ENCODE peak calls at places on chromosomes 2 and 18, in five cellular contexts. V is H9, R is fibroblast of lung, J is GM23248, D is endodermal cell. A is an unnamed sample. For H3K4me1 and H3K27me3, the result is how much of the 10 kb centered on the place peaks cover.

GRCh38 chr18:28411806-28412205 is 234.9 kb upstream of the CDH2 start:
- DNase-seq in R (no peak), D (no peak), J (peak), V (no peak), A (no peak)

GRCh38 chr18:3402962-3403585 is 46.9 kb upstream of the TGIF1 start:
- DNase-seq in D (no peak), R (peak), J (peak), V (no peak), A (peak)

GRCh38 chr2:28665041-28665704 is 86.5 kb upstream of the PPP1CB start:
- DNase-seq in D (no peak), J (peak), R (peak), V (no peak), A (no peak)

GRCh38 chr2:167127135-167127534 is 238.9 kb downstream of the XIRP2 start:
- DNase-seq in V (no peak), R (peak), D (no peak), J (peak), A (no peak)

GRCh38 chr2:173462908-173463840 is 108.5 kb downstream of the CDCA7 start:
- DNase-seq in D (peak), R (no peak), V (peak), J (no peak), A (no peak)

GRCh38 chr2:62196278-62196901 is 475 bp downstream of the B3GNT2 start:
- DNase-seq in V (no peak), J (peak), D (peak), R (no peak), A (peak)

GRCh38 chr18:68763082-68763481 is 34.8 kb upstream of the CCDC102B start:
- DNase-seq in R (no peak), D (no peak), J (peak), V (no peak), A (no peak)

GRCh38 chr2:41169744-41170143 is 717.9 kb upstream of the SLC8A1 start:
- DNase-seq in D (peak), J (no peak), R (no peak), V (peak), A (no peak)

GRCh38 chr2:16140771-16141640 is 200.7 kb downstream of the MYCN start:
- DNase-seq in R (no peak), D (peak), V (no peak), J (no peak), A (no peak)

GRCh38 chr2:106358081-106358480 is 110.1 kb downstream of the RGPD3 start:
- DNase-seq in D (no peak), R (no peak), V (no peak), J (no peak), A (peak)

GRCh38 chr18:59311631-59312030 is 6.8 kb downstream of the CPLX4 start:
- DNase-seq in J (peak), R (no peak), D (peak), V (no peak), A (no peak)

GRCh38 chr2:102109016-102109415 is 33.5 kb upstream of the IL1R1 start:
- DNase-seq in J (peak), R (peak), D (no peak), V (no peak), A (no peak)
- H3K4me1 ChIP-seq in J (half or more), R (under half), D (under half), V (under half), A (under half)

GRCh38 chr2:63844616-63845015 is 2.9 kb downstream of the UGP2 start:
- DNase-seq in J (no peak), V (no peak), R (no peak), D (peak), A (no peak)

GRCh38 chr2:63843791-63844190 is 2.1 kb downstream of the UGP2 start:
- DNase-seq in J (no peak), R (no peak), D (no peak), V (no peak), A (no peak)

GRCh38 chr2:63842149-63843061 is 709 bp downstream of the UGP2 start:
- DNase-seq in V (no peak), D (peak), J (peak), R (peak), A (peak)

GRCh38 chr2:63841254-63842022 is at the start of gene UGP2:
- DNase-seq in J (peak), D (peak), V (peak), R (peak), A (peak)

DNA sequence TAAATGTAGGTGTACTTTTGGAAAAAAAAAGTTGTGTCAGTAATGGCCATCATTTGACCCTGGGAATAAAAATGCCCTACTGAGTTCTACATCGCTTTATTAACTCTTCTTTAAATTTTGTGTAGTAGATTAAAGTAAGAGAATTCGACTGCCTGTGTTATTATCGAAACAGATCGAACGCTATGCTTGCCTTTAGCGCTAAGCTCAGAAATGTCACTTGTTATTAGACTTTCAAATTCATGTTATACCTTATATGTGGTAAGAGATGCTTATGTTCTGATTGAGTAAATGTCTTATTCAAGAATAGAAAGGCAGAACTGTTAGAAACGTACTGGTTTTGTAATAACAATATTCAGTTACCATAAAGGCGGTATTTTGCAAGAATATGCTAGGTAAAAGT is 1.4 kb downstream of the UGP2 start:
- DNase-seq in R (no peak), D (no peak), V (no peak), J (no peak), A (no peak)
- H3K27me3 ChIP-seq in R (under half), D (under half), V (under half), J (under half), A (under half)

GRCh38 chr18:21404426-21404825 is 162.4 kb downstream of the GREB1L start:
- DNase-seq in D (no peak), R (no peak), V (no peak), J (no peak), A (no peak)

GRCh38 chr18:21402272-21402671 is 160.2 kb downstream of the GREB1L start:
- DNase-seq in D (no peak), J (no peak), V (no peak), R (no peak), A (no peak)

GRCh38 chr18:21408681-21409080 is 166.6 kb downstream of the GREB1L start:
- DNase-seq in R (no peak), D (no peak), V (no peak), J (no peak), A (no peak)

DNA sequence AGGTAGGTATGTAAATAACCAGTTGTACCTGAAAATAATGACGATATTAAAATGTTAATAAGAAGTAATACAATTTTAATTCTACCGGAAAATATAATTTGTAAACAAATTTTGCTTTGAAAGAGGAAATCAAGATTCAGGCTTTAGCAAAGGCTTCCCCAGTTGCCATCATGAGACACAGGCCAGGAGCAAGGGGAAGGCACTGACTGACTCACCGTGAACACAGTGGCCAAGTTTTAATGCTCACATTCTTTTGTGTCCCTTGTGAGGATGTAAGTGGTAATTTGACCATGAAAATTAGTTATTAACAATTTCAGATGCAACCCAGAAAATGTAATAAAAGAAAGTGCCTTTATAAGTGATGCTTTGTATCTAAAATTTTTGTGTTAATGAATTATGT is 164.1 kb downstream of the GREB1L start:
- DNase-seq in D (no peak), J (peak), R (no peak), V (no peak), A (no peak)
- H3K9ac ChIP-seq in D (no peak), J (no peak), R (no peak), V (no peak), A (no peak)

GRCh38 chr2:2771721-2772411 is 440.8 kb upstream of the MYT1L start:
- DNase-seq in D (no peak), V (no peak), R (no peak), J (no peak), A (no peak)
- H3K4me1 ChIP-seq in D (under half), V (under half), R (under half), J (under half), A (under half)

DNA sequence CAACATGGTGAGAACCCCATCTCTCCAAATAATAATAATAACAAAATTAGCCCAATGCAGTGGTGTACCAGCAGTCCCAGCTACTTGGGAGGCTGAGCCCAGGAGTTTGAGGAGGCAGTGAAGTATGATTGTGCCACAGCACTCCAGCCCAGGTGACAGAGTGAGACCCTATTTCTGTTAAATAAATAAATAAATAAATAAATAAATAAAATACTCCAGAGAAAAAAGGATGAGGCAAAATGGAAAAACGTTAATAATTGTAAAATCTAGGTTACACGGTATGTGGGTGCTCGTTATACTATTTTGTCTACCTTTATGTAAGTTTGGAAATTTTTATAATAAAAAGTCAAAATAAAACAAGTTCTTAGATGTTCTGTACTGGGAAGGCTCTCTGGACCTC is 8.6 kb upstream of the EMX1 start:
- DNase-seq in D (no peak), J (no peak), V (no peak), R (no peak), A (no peak)
- H3K27me3 ChIP-seq in D (half or more), J (half or more), V (under half), R (under half), A (under half)

GRCh38 chr18:35770360-35770759 is 188.8 kb downstream of the GALNT1 start:
- DNase-seq in D (no peak), R (no peak), V (no peak), J (no peak), A (no peak)

GRCh38 chr18:35776481-35776880 is 194.9 kb downstream of the GALNT1 start:
- DNase-seq in V (no peak), J (peak), D (no peak), R (no peak), A (no peak)

GRCh38 chr18:35775887-35776286 is 194.3 kb downstream of the GALNT1 start:
- DNase-seq in D (peak), V (no peak), R (peak), J (peak), A (peak)

GRCh38 chr18:35777042-35777441 is 195.4 kb upstream of the RMP24 start:
- DNase-seq in R (no peak), J (no peak), V (peak), D (peak), A (no peak)

DNA sequence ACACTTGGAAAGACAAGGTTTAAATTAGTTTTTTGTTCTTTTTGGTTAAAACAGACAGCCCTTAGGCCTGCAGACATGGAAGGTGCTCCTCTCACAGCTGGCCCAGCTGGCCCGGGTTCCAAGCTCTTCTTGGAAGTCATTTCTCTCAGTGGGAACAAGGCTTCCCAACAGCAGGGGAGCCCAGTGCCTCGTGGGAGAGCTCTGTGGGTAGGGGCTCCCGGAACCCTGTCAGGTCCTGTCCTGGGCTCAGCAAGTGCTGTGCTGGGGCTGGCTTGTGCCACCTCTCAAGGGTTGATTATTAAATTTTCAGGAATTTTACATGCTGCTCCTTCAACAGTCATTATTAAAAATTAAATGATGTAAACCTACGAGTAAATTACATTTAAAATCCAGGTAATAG is 189.6 kb downstream of the GALNT1 start:
- DNase-seq in V (no peak), J (no peak), D (no peak), R (no peak), A (no peak)
- H3K9ac ChIP-seq in V (no peak), J (no peak), D (no peak), R (no peak), A (no peak)

GRCh38 chr2:133636287-133636686 is 68.0 kb upstream of the NCKAP5 start:
- DNase-seq in D (no peak), V (no peak), J (no peak), R (no peak), A (no peak)

GRCh38 chr2:133633309-133633708 is 65.0 kb upstream of the NCKAP5 start:
- DNase-seq in V (no peak), R (no peak), D (no peak), J (no peak), A (no peak)

GRCh38 chr2:133635115-133635514 is 66.9 kb upstream of the NCKAP5 start:
- DNase-seq in D (no peak), J (no peak), R (no peak), V (no peak), A (no peak)

GRCh38 chr2:133633851-133634250 is 65.6 kb upstream of the NCKAP5 start:
- DNase-seq in R (peak), D (no peak), V (no peak), J (peak), A (no peak)
- H3K4me1 ChIP-seq in R (under half), D (under half), V (under half), J (under half), A (under half)

DNA sequence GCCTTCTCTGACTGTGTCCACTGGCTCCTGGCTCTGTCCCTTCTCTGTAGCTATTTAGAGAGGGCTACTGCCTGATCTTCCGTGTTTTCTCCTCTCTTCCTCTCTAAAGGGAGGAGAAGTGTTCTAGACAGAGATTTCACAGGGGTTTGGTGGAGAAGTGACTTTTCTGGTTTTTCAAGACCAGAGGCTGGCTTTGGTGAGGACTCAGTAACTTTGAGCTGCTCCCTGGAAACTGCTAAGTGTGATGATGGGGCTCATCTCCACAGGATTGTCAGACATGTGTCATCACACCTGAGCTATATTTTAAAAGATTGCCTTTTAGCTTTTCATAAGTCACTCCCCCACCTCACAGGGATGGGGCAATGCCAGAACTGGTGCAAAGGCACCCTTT is 6.2 kb downstream of the MAL start:
- DNase-seq in V (no peak), J (no peak), R (no peak), D (no peak), A (no peak)
- H3K27me3 ChIP-seq in V (under half), J (half or more), R (under half), D (under half), A (under half)

A was measured in DND-41.